ENCODE peak calls at places on chromosome 2, in five cellular contexts. U is HS-27A; X is Right ventricle myocardium superior; W is CD4-positive, alpha-beta T cell; B is stimulated activated CD8-positive, alpha-beta memory T cell treated with anti-CD3 and anti-CD28 coated beads, Interleukin-4, amount 100 ng/mL, for 1 hour. H is an unnamed sample.

GRCh38 chr2:164882276-164882675 is 40.7 kb upstream of the COBLL1 start:
- DNase-seq in U (no peak), X (no peak), W (no peak), B (no peak), H (peak)

GRCh38 chr2:238381341-238382130 is 45.2 kb upstream of the ASB1 start:
- DNase-seq in U (no peak), X (no peak), W (no peak), B (no peak), H (no peak)

GRCh38 chr2:20781656-20782265 is 41.1 kb downstream of the LDAH start:
- DNase-seq in U (peak), X (no peak), W (no peak), B (no peak), H (no peak)

GRCh38 chr2:184004289-184004944 is 593.9 kb upstream of the ZNF804A start:
- DNase-seq in U (no peak), X (no peak), W (no peak), B (no peak), H (no peak)

GRCh38 chr2:23760746-23761145 is 166.2 kb downstream of the ATAD2B start:
- DNase-seq in U (peak), X (no peak), W (no peak), B (no peak), H (no peak)

GRCh38 chr2:151162185-151162584 is 99.5 kb downstream of the RBM43 start:
- DNase-seq in U (no peak), X (no peak), W (no peak), B (no peak), H (no peak)

GRCh38 chr2:10915236-10915635 is 3.5 kb downstream of the KCNF1 start:
- DNase-seq in U (no peak), X (no peak), W (no peak), B (no peak), H (no peak)

GRCh38 chr2:234881413-234882241 is 70.2 kb upstream of the SH3BP4 start:
- DNase-seq in U (peak), X (peak), W (no peak), B (no peak), H (peak)

GRCh38 chr2:222939208-222939846 is 78.5 kb downstream of the ACSL3 start:
- DNase-seq in U (no peak), X (no peak), W (peak), B (peak), H (no peak)

GRCh38 chr2:191622374-191623320 is 55.3 kb upstream of the NABP1 start:
- DNase-seq in U (no peak), X (no peak), W (no peak), B (no peak), H (no peak)

GRCh38 chr2:128563348-128563687 is 244.7 kb upstream of the HS6ST1 start:
- DNase-seq in U (peak), X (peak), W (no peak), B (no peak), H (peak)

GRCh38 chr2:212536385-212537310 is 2.0 kb downstream of the ERBB4 start:
- DNase-seq in U (no peak), X (peak), W (no peak), B (no peak), H (peak)